ENCODE peak calls at places on chromosomes 7 and 10, in eight cellular contexts. V is T-helper 1 cell, F is GM19239, D is heart right ventricle, N is RCC 7860, X is PC-3, K is BJ, A is mesendoderm. Z is an unnamed sample.

GRCh38 chr7:80277434-80278427 is 143.1 kb downstream of the GNAI1 start:
- DNase-seq in K (peak), V (no peak), A (no peak), F (no peak), X (peak), N (peak), D (peak), Z (peak)

GRCh38 chr10:37535459-37536246 is 321.8 kb downstream of the ZNF248 start:
- DNase-seq in N (peak), X (peak), D (no peak), F (no peak), V (no peak), A (peak), K (no peak), Z (peak)

GRCh38 chr7:101690061-101690460 is 61.0 kb upstream of the MYL10 start:
- DNase-seq in K (no peak), X (no peak), A (no peak), D (peak), V (no peak), F (no peak), N (peak), Z (no peak)

GRCh38 chr10:95181731-95182130 is 12.3 kb upstream of the ACSM6 start:
- DNase-seq in N (no peak), X (peak), D (no peak), V (no peak), K (no peak), F (no peak), A (no peak), Z (no peak)

GRCh38 chr10:119780879-119781480 is 55.1 kb downstream of the INPP5F start:
- DNase-seq in D (no peak), V (no peak), N (no peak), K (no peak), X (no peak), F (no peak), A (no peak), Z (no peak)

GRCh38 chr10:16816830-16817124 is 447 bp downstream of the RSU1 start:
- DNase-seq in V (no peak), A (no peak), F (no peak), X (no peak), N (no peak), D (no peak), K (no peak), Z (peak)

GRCh38 chr7:66664590-66665293 is 36.1 kb downstream of the KCTD7 start:
- DNase-seq in A (no peak), K (no peak), X (no peak), V (no peak), F (no peak), N (no peak), D (no peak), Z (no peak)

GRCh38 chr10:3774018-3774813 is 10.8 kb downstream of the KLF6 start:
- DNase-seq in A (peak), D (no peak), N (peak), K (no peak), X (no peak), F (no peak), V (no peak), Z (no peak)